ENCODE peak calls at places on chromosomes 1 and 21, in nine cellular contexts. R is GM06990, V is heart left ventricle, B is astrocyte of the cerebellum, Y is WTC11, S is B cell, Z is AG10803, W is foreskin fibroblast, G is epithelial cell of esophagus. L is an unnamed sample.

GRCh38 chr1:94503153-94503552 is 38.4 kb downstream of the F3 start:
- DNase-seq in R (no peak), V (no peak), B (no peak), Y (no peak), S (no peak), Z (no peak), W (no peak), G (no peak), L (no peak)

GRCh38 chr1:46412853-46413595 is 18.9 kb downstream of the FAAH start:
- DNase-seq in R (no peak), V (no peak), B (no peak), Y (no peak), S (no peak), Z (no peak), W (peak), G (no peak), L (no peak)

GRCh38 chr1:76627498-76627897 is 239.8 kb upstream of the ST6GALNAC5 start:
- DNase-seq in R (no peak), V (no peak), B (no peak), Y (no peak), S (no peak), Z (no peak), W (no peak), G (no peak), L (no peak)

GRCh38 chr1:237814319-237814924 is 76.3 kb downstream of the ZP4 start:
- DNase-seq in R (no peak), V (no peak), B (peak), Y (no peak), S (no peak), Z (no peak), W (no peak), G (peak), L (no peak)

GRCh38 chr1:76033800-76034475 is 40.6 kb upstream of the ST6GALNAC3 start:
- DNase-seq in R (no peak), V (no peak), B (no peak), Y (no peak), S (no peak), Z (no peak), W (no peak), G (no peak), L (no peak)

GRCh38 chr1:71857862-71858261 is 424.5 kb downstream of the NEGR1 start:
- DNase-seq in R (no peak), V (no peak), B (peak), Y (no peak), S (no peak), Z (peak), W (peak), G (no peak), L (no peak)

GRCh38 chr1:31588751-31589515 is 12.6 kb downstream of the TINAGL1 start:
- DNase-seq in R (no peak), V (peak), B (no peak), Y (peak), S (no peak), Z (no peak), W (peak), G (no peak), L (no peak)

GRCh38 chr1:195897072-195897471 is 711.2 kb downstream of the KCNT2 start:
- DNase-seq in R (no peak), V (no peak), B (no peak), Y (no peak), S (no peak), Z (no peak), W (peak), G (peak), L (no peak)

GRCh38 chr21:34046917-34047316 is 26.5 kb upstream of the MRPS6 start:
- DNase-seq in R (peak), V (no peak), B (no peak), Y (no peak), S (no peak), Z (no peak), W (no peak), G (no peak), L (peak)

GRCh38 chr1:167060141-167061072 is 29.8 kb downstream of the GPA33 start:
- DNase-seq in R (no peak), V (no peak), B (no peak), Y (no peak), S (no peak), Z (no peak), W (peak), G (peak), L (no peak)

GRCh38 chr1:8424539-8425116 is 106.7 kb downstream of the SLC45A1 start:
- DNase-seq in R (peak), V (peak), B (no peak), Y (peak), S (peak), Z (no peak), W (peak), G (no peak), L (no peak)

GRCh38 chr1:78607944-78608343 is 12.3 kb upstream of the IFI44L start:
- DNase-seq in R (no peak), V (peak), B (no peak), Y (no peak), S (no peak), Z (no peak), W (no peak), G (no peak), L (no peak)

GRCh38 chr1:10638559-10639300 is 157.7 kb downstream of the CASZ1 start:
- DNase-seq in R (no peak), V (no peak), B (no peak), Y (peak), S (no peak), Z (no peak), W (peak), G (no peak), L (no peak)

GRCh38 chr1:69976896-69977295 is 228.5 kb downstream of the LRRC40 start:
- DNase-seq in R (no peak), V (no peak), B (no peak), Y (no peak), S (no peak), Z (peak), W (peak), G (peak), L (no peak)

GRCh38 chr1:33905241-33905640 is 41.4 kb downstream of the HMGB4 start:
- DNase-seq in R (no peak), V (no peak), B (no peak), Y (no peak), S (no peak), Z (peak), W (no peak), G (no peak), L (no peak)

DNA sequence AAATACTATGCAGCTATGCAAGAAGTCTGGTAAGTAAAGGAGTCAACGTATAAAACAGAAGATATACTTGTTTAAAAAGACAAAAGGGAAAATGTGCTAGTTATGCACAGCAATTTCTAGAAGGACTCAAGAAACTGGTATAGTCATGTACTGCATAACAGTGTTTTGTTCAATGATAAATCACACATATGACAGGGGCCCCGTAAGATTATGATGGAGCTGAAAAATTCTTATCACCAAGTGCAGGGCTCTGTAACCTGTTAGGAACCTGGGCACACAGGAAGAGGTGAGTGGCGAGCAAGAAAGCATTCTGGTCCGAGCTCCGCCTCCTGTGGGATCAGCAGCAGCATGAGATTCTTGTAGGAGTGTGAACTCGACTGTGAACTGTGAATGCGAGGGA is 13.2 kb downstream of the ADAR start:
- DNase-seq in R (no peak), V (no peak), B (no peak), Y (no peak), S (no peak), Z (no peak), W (no peak), G (no peak), L (no peak)
- TF ChIP-seq CTCF in R (no peak), V (no peak), B (no peak), Y (no peak), S (no peak), Z (no peak), W (no peak), G (no peak), L (no peak)

GRCh38 chr1:53542551-53542950 is 83.4 kb downstream of the DMRTB1 start:
- DNase-seq in R (no peak), V (peak), B (no peak), Y (no peak), S (no peak), Z (no peak), W (no peak), G (no peak), L (no peak)

GRCh38 chr1:53543130-53543770 is 84.1 kb downstream of the DMRTB1 start:
- DNase-seq in R (no peak), V (peak), B (no peak), Y (no peak), S (no peak), Z (peak), W (peak), G (no peak), L (no peak)

GRCh38 chr1:53540604-53541262 is 81.5 kb downstream of the DMRTB1 start:
- DNase-seq in R (no peak), V (peak), B (no peak), Y (no peak), S (no peak), Z (no peak), W (no peak), G (no peak), L (no peak)

GRCh38 chr1:53541263-53541625 is 82.0 kb downstream of the DMRTB1 start:
- DNase-seq in R (no peak), V (peak), B (no peak), Y (no peak), S (no peak), Z (no peak), W (no peak), G (no peak), L (no peak)

GRCh38 chr1:53541761-53542550 is 82.8 kb downstream of the DMRTB1 start:
- DNase-seq in R (no peak), V (peak), B (peak), Y (peak), S (no peak), Z (peak), W (peak), G (peak), L (no peak)
- TF ChIP-seq CTCF in R (peak), V (no peak), B (peak), Y (no peak), S (no peak), Z (peak), W (peak), G (no peak), L (peak)

DNA sequence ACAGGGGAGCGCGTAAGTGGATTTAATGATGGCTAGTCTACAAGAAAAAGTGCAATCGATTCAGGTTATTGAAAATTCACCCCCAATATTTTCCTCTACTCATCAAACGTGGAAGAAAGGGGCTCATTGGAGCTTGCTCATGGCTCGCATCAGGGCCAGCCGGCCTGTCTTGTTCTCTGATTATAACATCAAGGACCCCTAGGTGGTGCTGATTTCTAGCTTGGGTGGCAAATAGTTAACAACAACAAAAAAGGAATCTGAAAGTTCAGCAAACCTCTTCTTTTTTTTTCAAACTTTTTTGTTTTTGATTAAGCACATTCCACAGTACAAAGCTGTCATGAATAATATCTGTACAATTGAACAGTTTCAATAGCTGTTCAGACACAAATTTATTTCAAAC is 35.8 kb upstream of the SOD1 start:
- DNase-seq in R (no peak), V (no peak), B (no peak), Y (no peak), S (no peak), Z (no peak), W (no peak), G (no peak), L (peak)
- TF ChIP-seq CTCF in R (peak), V (no peak), B (peak), Y (no peak), S (no peak), Z (no peak), W (no peak), G (no peak), L (peak)

DNA sequence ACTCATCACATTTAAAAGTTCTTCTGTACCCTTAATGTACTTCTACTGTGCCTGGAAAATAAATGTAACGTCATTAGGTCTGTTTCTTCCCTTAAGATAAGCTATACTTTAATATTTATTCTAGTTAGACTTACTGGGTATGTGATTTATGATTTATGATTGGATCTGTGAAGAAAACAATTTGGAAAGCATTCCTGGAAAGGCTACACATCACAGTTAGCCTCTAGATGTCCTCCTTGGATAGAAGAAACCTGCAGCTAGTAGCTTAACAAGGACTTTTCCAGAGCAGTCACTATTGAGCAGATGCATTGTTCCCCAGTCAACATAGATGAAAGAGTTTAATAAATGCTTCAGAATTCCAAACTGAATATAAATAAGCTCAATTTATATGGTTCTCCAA is 22.2 kb upstream of the ABL2 start:
- DNase-seq in R (no peak), V (no peak), B (peak), Y (no peak), S (no peak), Z (peak), W (peak), G (peak), L (peak)
- TF ChIP-seq CTCF in R (no peak), V (peak), B (peak), Y (no peak), S (no peak), Z (peak), W (peak), G (peak), L (peak)

GRCh38 chr21:42850866-42851391 is 28.4 kb downstream of the WDR4 start:
- DNase-seq in R (no peak), V (no peak), B (no peak), Y (peak), S (no peak), Z (peak), W (peak), G (peak), L (peak)
- TF ChIP-seq CTCF in R (peak), V (no peak), B (peak), Y (peak), S (peak), Z (peak), W (peak), G (peak), L (no peak)

GRCh38 chr1:187384504-187384903 is 555.8 kb downstream of the PLA2G4A start:
- DNase-seq in R (no peak), V (no peak), B (no peak), Y (no peak), S (no peak), Z (no peak), W (no peak), G (no peak), L (no peak)

DNA sequence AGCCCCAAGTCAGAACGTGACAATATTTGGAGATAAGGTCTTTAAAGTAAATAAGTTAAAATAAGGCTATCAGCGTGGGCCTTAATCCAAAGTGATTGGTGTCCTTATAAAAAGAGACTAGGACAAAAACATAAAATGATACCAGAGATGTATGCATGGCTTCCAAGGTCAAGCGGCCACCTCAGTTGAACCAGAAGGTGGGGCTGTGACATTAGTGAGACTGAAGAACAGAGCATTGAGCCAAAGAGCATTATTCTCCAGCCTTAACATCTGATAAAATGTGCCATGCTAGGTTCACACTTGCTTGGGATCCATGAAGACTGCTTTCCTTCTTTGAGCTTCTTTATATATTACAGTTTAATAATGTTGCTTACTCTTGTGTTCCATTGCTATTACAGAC is 554.6 kb downstream of the PLA2G4A start:
- DNase-seq in R (no peak), V (no peak), B (no peak), Y (peak), S (no peak), Z (no peak), W (no peak), G (no peak), L (no peak)
- TF ChIP-seq CTCF in R (peak), V (no peak), B (no peak), Y (no peak), S (no peak), Z (no peak), W (no peak), G (no peak), L (no peak)